ENCODE peak calls at places on chromosomes 3 and 15, in seven cellular contexts. A is T-helper 9 cell; R is nucleus accumbens; S is pulmonary artery endothelial cell; K is effector CD4-positive, alpha-beta T cell; B is endothelial cell; M is COLO829. Z is an unnamed sample.

GRCh38 chr15:33742286-33742685 is 226.0 kb upstream of the CHRM5 start:
- DNase-seq in A (no peak), R (no peak), S (no peak), K (no peak), B (no peak), M (no peak), Z (no peak)

GRCh38 chr15:85404922-85405293 is 24.5 kb downstream of the AKAP13 start:
- DNase-seq in A (no peak), R (no peak), S (peak), K (no peak), B (no peak), M (no peak), Z (no peak)

GRCh38 chr3:71423151-71423906 is 160.2 kb downstream of the FOXP1 start:
- DNase-seq in A (no peak), R (no peak), S (peak), K (no peak), B (no peak), M (no peak), Z (no peak)

GRCh38 chr3:248841-249520 is 52.4 kb downstream of the CHL1 start:
- DNase-seq in A (no peak), R (no peak), S (no peak), K (no peak), B (no peak), M (no peak), Z (no peak)

GRCh38 chr3:149401215-149401925 is 23.9 kb upstream of the TM4SF1 start:
- DNase-seq in A (no peak), R (no peak), S (no peak), K (no peak), B (no peak), M (no peak), Z (no peak)

GRCh38 chr3:196661400-196661799 is 21.9 kb downstream of the NRROS start:
- DNase-seq in A (no peak), R (no peak), S (no peak), K (no peak), B (no peak), M (no peak), Z (no peak)

GRCh38 chr15:84022516-84022915 is 213.1 kb upstream of the GOLGA6L4 start:
- DNase-seq in A (no peak), R (no peak), S (no peak), K (no peak), B (no peak), M (no peak), Z (no peak)

GRCh38 chr3:72368331-72368975 is 479.8 kb downstream of the SHQ1 start:
- DNase-seq in A (no peak), R (no peak), S (no peak), K (no peak), B (no peak), M (no peak), Z (no peak)

Z was measured in effector memory CD8-positive, alpha-beta T cell.